ENCODE peak calls at places on chromosomes 13 and 19, in eight cellular contexts. One of them, this sample, is unnamed.

GRCh38 chr19:3243851-3244700 is 19.6 kb downstream of the CELF5 start:
- DNase-seq in transverse colon: peak
- DNase-seq in upper lobe of left lung: no peak
- DNase-seq in K562: peak
- DNase-seq in esophagus muscularis mucosa: no peak
- DNase-seq in A549: no peak
- DNase-seq in stomach: peak
- DNase-seq in tibial nerve: no peak
- DNase-seq in this sample: no peak

GRCh38 chr19:31444931-31445330 is 95.7 kb upstream of the TSHZ3 start:
- DNase-seq in transverse colon: no peak
- DNase-seq in upper lobe of left lung: no peak
- DNase-seq in K562: no peak
- DNase-seq in esophagus muscularis mucosa: peak
- DNase-seq in A549: no peak
- DNase-seq in stomach: no peak
- DNase-seq in tibial nerve: no peak
- DNase-seq in this sample: no peak

GRCh38 chr19:38729653-38730469 is 14.4 kb downstream of the CAPN12 start:
- DNase-seq in transverse colon: peak
- DNase-seq in upper lobe of left lung: peak
- DNase-seq in K562: peak
- DNase-seq in esophagus muscularis mucosa: no peak
- DNase-seq in A549: peak
- DNase-seq in stomach: peak
- DNase-seq in tibial nerve: peak
- DNase-seq in this sample: peak

GRCh38 chr19:29694669-29695627 is 20.1 kb downstream of the C19orf12 start:
- DNase-seq in transverse colon: peak
- DNase-seq in upper lobe of left lung: peak
- DNase-seq in K562: peak
- DNase-seq in esophagus muscularis mucosa: peak
- DNase-seq in A549: peak
- DNase-seq in stomach: peak
- DNase-seq in tibial nerve: peak
- DNase-seq in this sample: peak

GRCh38 chr19:5214371-5214770 is 126.2 kb downstream of the PTPRS start:
- DNase-seq in transverse colon: no peak
- DNase-seq in upper lobe of left lung: no peak
- DNase-seq in K562: no peak
- DNase-seq in esophagus muscularis mucosa: no peak
- DNase-seq in A549: no peak
- DNase-seq in stomach: no peak
- DNase-seq in tibial nerve: no peak
- DNase-seq in this sample: no peak

GRCh38 chr19:2167896-2168618 is 4.3 kb downstream of the DOT1L start:
- DNase-seq in transverse colon: peak
- DNase-seq in upper lobe of left lung: no peak
- DNase-seq in K562: peak
- DNase-seq in esophagus muscularis mucosa: no peak
- DNase-seq in A549: no peak
- DNase-seq in stomach: peak
- DNase-seq in tibial nerve: peak
- DNase-seq in this sample: peak

GRCh38 chr13:64276232-64276631 is 2860.6 kb upstream of the PCDH20 start:
- DNase-seq in transverse colon: no peak
- DNase-seq in upper lobe of left lung: no peak
- DNase-seq in K562: no peak
- DNase-seq in esophagus muscularis mucosa: no peak
- DNase-seq in A549: no peak
- DNase-seq in stomach: no peak
- DNase-seq in tibial nerve: no peak
- DNase-seq in this sample: no peak

GRCh38 chr19:38392707-38393308 is 4.3 kb downstream of the SPRED3 start:
- DNase-seq in transverse colon: no peak
- DNase-seq in upper lobe of left lung: no peak
- DNase-seq in K562: peak
- DNase-seq in esophagus muscularis mucosa: no peak
- DNase-seq in A549: peak
- DNase-seq in stomach: peak
- DNase-seq in tibial nerve: no peak
- DNase-seq in this sample: no peak

GRCh38 chr19:12796146-12797071 is 5.1 kb downstream of the JUNB start:
- DNase-seq in transverse colon: peak
- DNase-seq in upper lobe of left lung: no peak
- DNase-seq in K562: peak
- DNase-seq in esophagus muscularis mucosa: no peak
- DNase-seq in A549: no peak
- DNase-seq in stomach: peak
- DNase-seq in tibial nerve: peak
- DNase-seq in this sample: peak

GRCh38 chr13:51767100-51767499 is 36.9 kb downstream of the DHRS12 start:
- DNase-seq in transverse colon: no peak
- DNase-seq in upper lobe of left lung: no peak
- DNase-seq in K562: no peak
- DNase-seq in esophagus muscularis mucosa: peak
- DNase-seq in A549: no peak
- DNase-seq in stomach: no peak
- DNase-seq in tibial nerve: no peak
- DNase-seq in this sample: no peak

GRCh38 chr19:19213822-19214558 is 2.2 kb downstream of the NCAN start:
- DNase-seq in transverse colon: no peak
- DNase-seq in upper lobe of left lung: no peak
- DNase-seq in K562: no peak
- DNase-seq in esophagus muscularis mucosa: no peak
- DNase-seq in A549: no peak
- DNase-seq in stomach: no peak
- DNase-seq in tibial nerve: no peak
- DNase-seq in this sample: no peak

DNA sequence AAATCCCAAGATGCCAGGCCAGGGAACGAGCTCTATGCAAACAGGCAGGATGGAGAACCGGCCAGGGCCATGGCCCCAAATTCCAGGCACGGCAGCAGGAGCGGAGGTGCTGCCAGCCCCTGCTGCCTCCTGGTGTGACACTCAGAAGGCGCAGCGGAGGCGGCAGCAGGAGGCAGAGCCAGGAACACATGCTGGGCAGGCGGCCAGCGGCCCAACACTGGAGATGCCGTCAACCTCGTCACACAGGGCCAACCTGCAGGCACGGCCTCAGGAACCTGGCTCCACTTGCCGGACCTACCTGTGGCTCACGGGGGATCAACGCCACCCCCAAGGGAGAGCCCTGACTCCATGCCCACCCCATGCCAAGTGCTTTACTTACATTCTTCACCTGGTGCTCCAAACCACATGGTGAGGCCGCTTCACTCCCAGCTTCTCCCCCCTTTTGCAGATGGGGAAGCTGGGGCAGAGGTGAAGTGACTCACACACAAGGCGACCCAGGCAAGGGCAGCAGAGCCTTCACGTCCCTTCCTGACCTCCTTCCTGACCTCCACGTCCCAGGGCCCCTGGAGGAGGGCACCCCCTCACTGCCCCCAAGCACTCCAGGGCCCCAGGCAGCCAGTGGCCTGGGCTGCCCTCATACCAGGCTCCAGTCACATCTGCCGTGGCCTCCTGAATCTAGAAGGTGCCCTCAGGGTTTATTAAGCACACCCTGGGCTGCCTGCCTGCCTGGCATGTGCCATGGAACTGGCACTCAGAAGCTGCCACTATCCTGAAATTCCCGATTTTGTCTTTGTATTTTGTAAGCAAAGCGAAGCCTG is 43.5 kb downstream of the GGACT start:
- DNase-seq in transverse colon: no peak
- DNase-seq in upper lobe of left lung: peak
- DNase-seq in K562: no peak
- DNase-seq in esophagus muscularis mucosa: no peak
- DNase-seq in A549: no peak
- DNase-seq in stomach: peak
- DNase-seq in tibial nerve: no peak
- DNase-seq in this sample: no peak
- TF ChIP-seq EP300 in transverse colon: no peak
- TF ChIP-seq EP300 in upper lobe of left lung: no peak
- TF ChIP-seq EP300 in K562: no peak
- TF ChIP-seq EP300 in esophagus muscularis mucosa: no peak
- TF ChIP-seq EP300 in A549: no peak
- TF ChIP-seq EP300 in stomach: no peak
- TF ChIP-seq EP300 in tibial nerve: no peak
- TF ChIP-seq EP300 in this sample: no peak

GRCh38 chr19:51251453-51251790 is 542 bp downstream of the SIGLECL1 start:
- DNase-seq in transverse colon: no peak
- DNase-seq in upper lobe of left lung: no peak
- DNase-seq in K562: no peak
- DNase-seq in esophagus muscularis mucosa: no peak
- DNase-seq in A549: no peak
- DNase-seq in stomach: no peak
- DNase-seq in tibial nerve: no peak
- DNase-seq in this sample: no peak

GRCh38 chr19:51247972-51248371 is 2.9 kb upstream of the SIGLECL1 start:
- DNase-seq in transverse colon: no peak
- DNase-seq in upper lobe of left lung: no peak
- DNase-seq in K562: no peak
- DNase-seq in esophagus muscularis mucosa: no peak
- DNase-seq in A549: no peak
- DNase-seq in stomach: no peak
- DNase-seq in tibial nerve: no peak
- DNase-seq in this sample: no peak

GRCh38 chr19:51250786-51251452 is at the start of gene SIGLECL1:
- DNase-seq in transverse colon: no peak
- DNase-seq in upper lobe of left lung: peak
- DNase-seq in K562: no peak
- DNase-seq in esophagus muscularis mucosa: no peak
- DNase-seq in A549: no peak
- DNase-seq in stomach: no peak
- DNase-seq in tibial nerve: no peak
- DNase-seq in this sample: no peak

GRCh38 chr19:51242881-51243280 is 8.0 kb upstream of the SIGLECL1 start:
- DNase-seq in transverse colon: no peak
- DNase-seq in upper lobe of left lung: no peak
- DNase-seq in K562: no peak
- DNase-seq in esophagus muscularis mucosa: no peak
- DNase-seq in A549: no peak
- DNase-seq in stomach: no peak
- DNase-seq in tibial nerve: no peak
- DNase-seq in this sample: no peak

GRCh38 chr19:51246153-51246552 is 4.7 kb upstream of the SIGLECL1 start:
- DNase-seq in transverse colon: no peak
- DNase-seq in upper lobe of left lung: no peak
- DNase-seq in K562: peak
- DNase-seq in esophagus muscularis mucosa: no peak
- DNase-seq in A549: no peak
- DNase-seq in stomach: no peak
- DNase-seq in tibial nerve: no peak
- DNase-seq in this sample: no peak
- H3K4me3 ChIP-seq in transverse colon: no peak
- H3K4me3 ChIP-seq in upper lobe of left lung: no peak
- H3K4me3 ChIP-seq in K562: no peak
- H3K4me3 ChIP-seq in esophagus muscularis mucosa: no peak
- H3K4me3 ChIP-seq in A549: no peak
- H3K4me3 ChIP-seq in stomach: no peak
- H3K4me3 ChIP-seq in tibial nerve: no peak
- H3K4me3 ChIP-seq in this sample: no peak

DNA sequence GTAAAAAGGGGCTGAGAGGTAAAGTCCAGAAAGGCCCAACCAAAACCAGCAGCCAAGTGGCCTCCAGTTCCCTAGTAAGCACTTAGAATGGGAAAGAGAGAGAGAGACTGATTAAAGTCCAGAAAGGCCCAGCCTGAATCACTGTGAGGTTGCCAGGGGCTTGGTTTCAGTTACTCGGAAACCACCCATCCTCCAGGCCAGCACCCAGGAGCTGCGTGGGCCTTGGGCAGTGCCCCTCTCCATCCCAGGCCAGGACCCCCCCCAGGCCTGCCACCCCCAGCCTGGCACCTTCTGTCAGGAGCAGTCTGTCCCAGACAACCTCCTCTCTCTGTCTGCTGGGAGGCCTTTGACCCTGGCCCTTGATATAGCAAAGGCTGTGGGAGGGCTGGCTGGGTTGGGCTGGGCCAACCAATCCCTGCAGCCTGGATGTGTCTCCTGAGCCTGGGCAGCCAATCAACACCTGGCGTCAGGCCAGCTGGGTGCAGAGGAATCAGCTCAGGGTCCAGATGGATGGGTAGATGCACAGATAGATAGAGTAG is at the start of gene CYP4F2:
- DNase-seq in transverse colon: peak
- DNase-seq in upper lobe of left lung: peak
- DNase-seq in K562: peak
- DNase-seq in esophagus muscularis mucosa: peak
- DNase-seq in A549: no peak
- DNase-seq in stomach: no peak
- DNase-seq in tibial nerve: no peak
- DNase-seq in this sample: no peak
- H3K27ac ChIP-seq in transverse colon: no peak
- H3K27ac ChIP-seq in upper lobe of left lung: no peak
- H3K27ac ChIP-seq in K562: no peak
- H3K27ac ChIP-seq in esophagus muscularis mucosa: no peak
- H3K27ac ChIP-seq in A549: no peak
- H3K27ac ChIP-seq in stomach: no peak
- H3K27ac ChIP-seq in tibial nerve: no peak
- H3K27ac ChIP-seq in this sample: no peak

GRCh38 chr19:42601811-42602443 is 7.2 kb upstream of the CEACAM8 start:
- DNase-seq in transverse colon: no peak
- DNase-seq in upper lobe of left lung: no peak
- DNase-seq in K562: peak
- DNase-seq in esophagus muscularis mucosa: no peak
- DNase-seq in A549: peak
- DNase-seq in stomach: no peak
- DNase-seq in tibial nerve: no peak
- DNase-seq in this sample: no peak

GRCh38 chr19:42595550-42596172 is 937 bp upstream of the CEACAM8 start:
- DNase-seq in transverse colon: no peak
- DNase-seq in upper lobe of left lung: peak
- DNase-seq in K562: no peak
- DNase-seq in esophagus muscularis mucosa: no peak
- DNase-seq in A549: no peak
- DNase-seq in stomach: no peak
- DNase-seq in tibial nerve: no peak
- DNase-seq in this sample: no peak

GRCh38 chr19:42594617-42595489 is at the start of gene CEACAM8:
- DNase-seq in transverse colon: no peak
- DNase-seq in upper lobe of left lung: peak
- DNase-seq in K562: no peak
- DNase-seq in esophagus muscularis mucosa: no peak
- DNase-seq in A549: no peak
- DNase-seq in stomach: no peak
- DNase-seq in tibial nerve: no peak
- DNase-seq in this sample: no peak

DNA sequence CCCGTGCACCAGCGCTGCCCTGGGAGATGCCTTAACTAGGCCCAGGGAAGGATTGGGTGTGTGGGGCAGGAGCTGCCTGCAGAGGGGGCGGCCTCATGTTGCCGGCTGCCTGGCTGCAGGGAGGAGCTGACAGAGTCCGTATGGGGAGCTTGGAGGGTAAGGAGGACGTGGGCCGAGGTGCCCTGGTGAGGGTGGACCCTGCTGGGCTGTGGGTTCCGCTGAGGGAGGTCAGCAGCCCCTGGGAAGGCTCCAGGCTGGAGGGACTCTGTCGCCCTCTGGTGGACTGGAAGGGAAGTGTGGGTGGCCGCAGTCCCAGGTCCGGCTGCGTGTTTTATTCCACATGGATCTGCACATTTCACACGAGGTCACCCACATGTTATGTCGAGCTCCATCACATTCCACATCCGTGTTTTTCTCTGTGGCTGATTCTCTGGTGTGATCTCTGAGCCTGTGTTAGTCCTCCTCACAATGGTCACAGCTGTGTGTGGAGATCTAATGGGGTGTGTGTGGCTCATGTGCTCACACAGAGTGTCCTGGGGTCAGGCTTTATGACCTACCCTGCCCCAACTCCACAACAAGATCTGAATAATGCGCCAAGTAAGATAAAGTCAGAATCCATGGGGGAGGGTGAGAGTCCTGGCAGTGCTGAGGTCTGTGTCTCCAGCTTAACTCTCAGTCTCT is 1.8 kb upstream of the CEACAM8 start:
- DNase-seq in transverse colon: peak
- DNase-seq in upper lobe of left lung: peak
- DNase-seq in K562: peak
- DNase-seq in esophagus muscularis mucosa: no peak
- DNase-seq in A549: peak
- DNase-seq in stomach: peak
- DNase-seq in tibial nerve: no peak
- DNase-seq in this sample: no peak
- TF ChIP-seq EP300 in transverse colon: no peak
- TF ChIP-seq EP300 in upper lobe of left lung: no peak
- TF ChIP-seq EP300 in K562: no peak
- TF ChIP-seq EP300 in esophagus muscularis mucosa: no peak
- TF ChIP-seq EP300 in A549: no peak
- TF ChIP-seq EP300 in stomach: no peak
- TF ChIP-seq EP300 in tibial nerve: no peak
- TF ChIP-seq EP300 in this sample: no peak

This sample was measured in sigmoid colon.